ENCODE peak calls at places on chromosomes 4 and X, in seven cellular contexts. I is epithelial cell of proximal tubule, N is GM23248, O is IMR-90, Q is stomach, V is mucosa of descending colon, P is heart left ventricle. W is an unnamed sample.

GRCh38 chr4:25949166-25949748 is 35.2 kb downstream of the SMIM20 start:
- DNase-seq in I (no peak), N (no peak), O (no peak), Q (no peak), V (peak), P (no peak), W (no peak)

GRCh38 chr4:181761130-181761529 is 482.1 kb upstream of the TENM3 start:
- DNase-seq in I (no peak), N (no peak), O (peak), Q (no peak), V (no peak), P (no peak), W (peak)

GRCh38 chrX:23720117-23720677 is 22.9 kb downstream of the ACOT9 start:
- DNase-seq in I (no peak), N (no peak), O (no peak), Q (no peak), V (no peak), P (no peak), W (no peak)

GRCh38 chr4:119490335-119490734 is 138.3 kb downstream of the PDE5A start:
- DNase-seq in I (no peak), N (peak), O (peak), Q (no peak), V (peak), P (no peak), W (peak)

GRCh38 chrX:257681-258289 is 23.4 kb upstream of the PLCXD1 start:
- DNase-seq in I (no peak), N (no peak), O (no peak), Q (no peak), V (no peak), P (no peak), W (no peak)

GRCh38 chr4:8688041-8688907 is 95.7 kb downstream of the CPZ start:
- DNase-seq in I (no peak), N (peak), O (peak), Q (no peak), V (peak), P (no peak), W (peak)

GRCh38 chrX:122119361-122119760 is 1064.7 kb upstream of the GRIA3 start:
- DNase-seq in I (no peak), N (no peak), O (no peak), Q (no peak), V (no peak), P (no peak), W (no peak)

GRCh38 chr4:84279678-84280077 is 219.4 kb downstream of the NKX6-1 start:
- DNase-seq in I (peak), N (peak), O (no peak), Q (no peak), V (no peak), P (no peak), W (no peak)

GRCh38 chrX:319579-320125 is 1.1 kb upstream of the GTPBP6 start:
- DNase-seq in I (no peak), N (peak), O (no peak), Q (no peak), V (peak), P (no peak), W (no peak)

GRCh38 chrX:10039821-10040793 is 72.9 kb downstream of the CLDN34 start:
- DNase-seq in I (no peak), N (peak), O (no peak), Q (no peak), V (no peak), P (no peak), W (peak)
- H3K4me3 ChIP-seq in I (no peak), N (no peak), O (no peak), Q (no peak), V (no peak), P (no peak), W (no peak)

GRCh38 chr4:89293299-89293698 is 14.3 kb downstream of the GPRIN3 start:
- DNase-seq in I (no peak), N (no peak), O (no peak), Q (no peak), V (no peak), P (no peak), W (no peak)
- H3K4me3 ChIP-seq in I (no peak), N (no peak), O (no peak), Q (no peak), V (no peak), P (no peak), W (no peak)

DNA sequence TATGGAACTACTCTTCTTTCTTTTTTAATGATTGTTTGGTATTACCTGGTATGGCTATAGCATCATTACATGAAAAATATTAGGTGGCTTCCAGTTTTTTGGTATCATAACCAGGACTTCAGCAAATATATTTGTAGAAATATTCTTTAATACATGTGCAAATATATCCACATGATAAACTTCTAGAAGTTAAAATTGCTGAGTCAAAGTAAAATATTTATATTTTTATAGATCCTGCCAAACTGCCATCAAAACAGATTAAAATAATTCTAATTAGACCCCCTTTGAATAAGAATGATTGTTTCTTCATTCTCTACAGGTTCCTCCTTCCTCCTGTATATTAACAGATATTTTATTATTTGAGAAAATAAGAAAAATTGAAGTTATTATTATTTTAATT is 708.5 kb upstream of the INTU start:
- DNase-seq in I (no peak), N (no peak), O (no peak), Q (no peak), V (no peak), P (no peak), W (no peak)
- H3K4me3 ChIP-seq in I (no peak), N (no peak), O (no peak), Q (no peak), V (no peak), P (no peak), W (no peak)

GRCh38 chr4:98387345-98388017 is 126.3 kb downstream of the RAP1GDS1 start:
- DNase-seq in I (no peak), N (no peak), O (no peak), Q (no peak), V (no peak), P (no peak), W (no peak)

GRCh38 chr4:98381306-98381705 is 120.1 kb downstream of the RAP1GDS1 start:
- DNase-seq in I (no peak), N (no peak), O (no peak), Q (no peak), V (no peak), P (no peak), W (no peak)

GRCh38 chr4:98377626-98378025 is 116.4 kb downstream of the RAP1GDS1 start:
- DNase-seq in I (no peak), N (peak), O (peak), Q (no peak), V (no peak), P (no peak), W (peak)

DNA sequence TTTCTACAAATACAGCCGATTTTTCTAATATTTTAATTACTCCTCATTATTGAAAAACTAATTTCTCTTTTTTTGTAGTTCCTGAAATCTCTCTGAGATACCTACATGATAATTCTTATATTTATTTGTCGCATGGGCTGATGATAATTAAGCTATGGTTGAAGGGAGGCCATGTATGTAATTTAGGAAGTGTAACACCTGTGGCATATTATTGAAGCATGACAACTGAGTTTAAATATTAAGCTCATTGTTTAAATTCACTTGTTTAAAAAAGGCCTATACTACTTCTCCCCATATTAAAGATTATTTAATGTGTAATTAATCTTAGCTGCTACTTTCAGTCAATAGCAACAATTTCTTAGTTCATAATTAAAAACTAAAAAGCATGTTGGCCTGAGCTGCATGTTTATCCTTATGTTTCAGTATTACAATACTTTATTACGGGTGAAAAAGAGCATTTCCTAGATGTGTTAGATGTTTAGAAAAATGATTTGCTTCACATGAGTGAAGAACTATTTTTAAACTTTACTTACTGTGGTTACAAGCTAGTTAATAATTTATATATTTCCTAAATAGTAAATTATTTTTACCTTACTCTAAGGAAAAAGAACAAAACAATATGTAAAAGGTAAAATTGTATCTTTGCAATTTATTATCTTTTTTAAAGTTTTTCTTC is 122.4 kb downstream of the RAP1GDS1 start:
- DNase-seq in I (no peak), N (no peak), O (no peak), Q (no peak), V (no peak), P (no peak), W (no peak)
- H3K4me3 ChIP-seq in I (no peak), N (no peak), O (no peak), Q (no peak), V (no peak), P (no peak), W (no peak)

DNA sequence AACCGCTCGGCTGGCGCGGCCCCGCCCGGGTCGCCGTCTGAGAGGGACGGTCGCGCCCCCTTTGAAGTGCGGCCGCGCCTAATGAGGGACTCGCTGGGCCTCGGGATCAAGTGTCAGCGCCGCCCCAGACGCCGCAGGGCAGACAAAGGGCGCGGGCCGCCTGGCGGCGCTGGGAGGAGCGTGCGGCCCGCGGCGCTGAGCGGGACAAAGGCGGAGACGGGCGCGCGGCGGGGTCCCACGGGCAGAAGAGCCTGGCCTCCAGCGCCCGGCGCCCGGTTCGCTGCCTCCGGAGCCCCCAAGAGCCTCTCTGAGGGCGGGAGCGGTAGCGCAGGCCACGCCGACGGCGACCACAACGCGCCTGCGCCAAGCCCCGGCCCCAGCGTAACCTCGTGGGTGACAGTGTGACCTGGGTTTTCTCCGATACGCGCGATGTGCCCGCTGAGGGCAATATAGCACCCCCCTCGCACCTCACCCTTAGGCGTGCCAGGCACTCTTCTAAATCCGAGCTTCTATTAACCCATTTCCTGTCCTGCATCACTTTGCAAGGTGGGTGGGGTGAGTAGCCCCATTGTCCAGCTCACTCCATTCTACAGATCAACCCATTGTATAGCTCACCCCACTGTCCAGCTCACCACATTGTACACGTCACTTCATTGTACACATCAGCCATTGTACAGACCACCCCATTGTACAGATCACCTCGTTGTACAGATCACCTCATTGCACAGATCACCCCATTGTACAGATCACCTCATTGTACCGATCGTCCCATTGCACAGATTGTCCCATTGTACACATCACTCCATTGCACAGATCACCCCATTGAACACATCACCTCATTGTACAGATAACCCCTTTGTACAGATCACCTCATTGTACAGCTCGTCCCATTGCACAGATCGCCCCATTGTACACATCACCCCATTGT is 33.7 kb upstream of the STX18 start:
- DNase-seq in I (no peak), N (peak), O (peak), Q (peak), V (peak), P (peak), W (peak)
- H3K4me3 ChIP-seq in I (peak), N (peak), O (peak), Q (peak), V (peak), P (peak), W (peak)

GRCh38 chr4:2935762-2936743 is 27.2 kb downstream of the NOP14 start:
- DNase-seq in I (peak), N (peak), O (no peak), Q (peak), V (no peak), P (no peak), W (peak)
- H3K4me3 ChIP-seq in I (peak), N (peak), O (peak), Q (peak), V (no peak), P (peak), W (peak)

DNA sequence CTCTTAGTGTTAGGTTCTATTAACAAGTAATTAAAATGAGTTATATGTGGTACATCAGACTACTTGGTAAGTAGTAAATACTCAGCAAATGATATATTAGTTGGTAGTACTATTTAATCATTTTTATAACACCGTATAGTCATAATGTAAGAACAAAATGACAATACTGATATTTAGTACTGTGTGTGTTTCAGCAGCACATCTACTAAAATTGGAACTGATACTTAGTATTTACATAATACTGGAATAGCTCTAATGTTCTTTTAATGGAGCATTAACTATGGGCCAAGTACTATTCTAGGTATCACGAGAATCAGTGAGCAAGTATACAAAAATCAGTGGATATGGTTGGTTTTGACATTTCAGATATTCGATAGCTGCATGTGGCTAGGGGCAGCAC is 35.3 kb downstream of the ERVMER34-1 start:
- DNase-seq in I (no peak), N (no peak), O (no peak), Q (no peak), V (no peak), P (no peak), W (no peak)
- H3K4me3 ChIP-seq in I (no peak), N (no peak), O (no peak), Q (no peak), V (no peak), P (no peak), W (no peak)

GRCh38 chr4:168321006-168321405 is 2.5 kb upstream of the DDX60 start:
- DNase-seq in I (no peak), N (no peak), O (no peak), Q (no peak), V (peak), P (no peak), W (no peak)

GRCh38 chr4:168318266-168318895 is at the start of gene DDX60:
- DNase-seq in I (no peak), N (peak), O (peak), Q (peak), V (peak), P (peak), W (peak)

DNA sequence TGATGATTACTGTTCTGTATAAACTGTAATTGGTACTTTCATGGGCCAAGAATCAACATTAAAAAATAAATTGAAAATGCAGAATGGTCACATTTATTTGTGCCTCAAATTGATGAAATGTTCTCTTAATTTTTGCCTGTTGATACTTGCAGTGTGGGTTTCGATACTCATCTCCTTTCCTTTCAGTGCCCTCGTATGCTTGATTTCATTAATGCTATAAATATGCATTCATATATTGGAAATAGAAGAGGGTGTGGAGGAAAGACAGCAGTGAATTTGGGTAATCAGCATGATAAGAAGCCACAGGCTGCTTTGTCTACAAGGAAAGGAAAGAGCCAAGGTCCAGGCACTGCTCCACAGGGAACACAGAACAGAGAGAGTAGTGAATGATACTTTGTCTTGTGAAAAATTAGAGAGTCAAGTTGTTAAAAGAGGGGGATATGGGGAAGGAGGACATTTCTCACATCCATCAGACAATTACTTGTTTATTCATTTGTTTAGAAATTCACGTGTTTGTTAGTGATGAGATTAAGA is 1.0 kb upstream of the DDX60 start:
- DNase-seq in I (no peak), N (no peak), O (no peak), Q (no peak), V (no peak), P (no peak), W (no peak)
- H3K4me3 ChIP-seq in I (no peak), N (peak), O (no peak), Q (peak), V (no peak), P (peak), W (peak)

GRCh38 chrX:11765449-11765848 is 7.4 kb downstream of the MSL3 start:
- DNase-seq in I (no peak), N (no peak), O (no peak), Q (no peak), V (no peak), P (no peak), W (no peak)

GRCh38 chrX:11764602-11765067 is 6.6 kb downstream of the MSL3 start:
- DNase-seq in I (no peak), N (no peak), O (no peak), Q (no peak), V (no peak), P (no peak), W (no peak)

GRCh38 chrX:11770320-11770719 is 12.3 kb downstream of the MSL3 start:
- DNase-seq in I (no peak), N (peak), O (peak), Q (peak), V (peak), P (peak), W (peak)

GRCh38 chrX:11766487-11766886 is 8.4 kb downstream of the MSL3 start:
- DNase-seq in I (no peak), N (no peak), O (no peak), Q (no peak), V (no peak), P (no peak), W (no peak)

DNA sequence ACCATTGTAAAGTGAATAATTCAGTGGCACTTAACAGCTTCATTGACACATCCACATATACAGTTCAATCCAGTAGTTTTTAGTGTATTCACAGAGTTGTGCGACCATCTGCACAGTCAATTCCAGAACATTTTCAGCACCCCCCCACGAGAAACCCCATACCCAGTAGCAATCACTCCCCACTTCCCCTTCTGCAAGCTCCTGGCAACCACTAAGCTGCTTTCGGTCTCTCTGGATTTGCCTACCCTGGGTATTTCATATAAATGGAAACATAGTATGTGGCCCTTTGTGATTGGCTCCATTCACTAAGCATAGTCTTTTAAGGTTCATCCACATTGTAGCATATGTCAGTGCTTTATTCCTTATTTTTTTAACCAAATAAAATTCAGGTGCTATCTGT is 10.0 kb downstream of the MSL3 start:
- DNase-seq in I (no peak), N (no peak), O (no peak), Q (no peak), V (no peak), P (no peak), W (no peak)
- H3K4me3 ChIP-seq in I (no peak), N (no peak), O (no peak), Q (no peak), V (no peak), P (no peak), W (no peak)